ENCODE peak calls at places on chromosomes 2 and 18, in ten cellular contexts. Y is prostate gland, Z is AG04450, W is BE2C, A is WERI-Rb-1, D is left lung, L is RWPE2, S is choroid plexus epithelial cell, I is neural progenitor cell, G is AG09309. U is an unnamed sample.

GRCh38 chr18:72830109-72830508 is 37.7 kb downstream of the NETO1 start:
- DNase-seq in Y (no peak), Z (no peak), W (no peak), A (no peak), D (no peak), L (no peak), S (peak), I (peak), G (no peak), U (peak)

GRCh38 chr2:10873790-10874437 is 37.8 kb upstream of the KCNF1 start:
- DNase-seq in Y (no peak), Z (no peak), W (no peak), A (no peak), D (no peak), L (no peak), S (no peak), I (no peak), G (no peak), U (no peak)

GRCh38 chr18:47149457-47150028 is 757 bp downstream of the HDHD2 start:
- DNase-seq in Y (no peak), Z (no peak), W (peak), A (no peak), D (no peak), L (no peak), S (no peak), I (peak), G (no peak), U (no peak)

GRCh38 chr2:240589381-240589780 is 2.8 kb downstream of the CAPN10 start:
- DNase-seq in Y (no peak), Z (no peak), W (peak), A (no peak), D (peak), L (peak), S (peak), I (no peak), G (no peak), U (no peak)

GRCh38 chr2:233076749-233077148 is 16.6 kb downstream of the INPP5D start:
- DNase-seq in Y (no peak), Z (no peak), W (no peak), A (no peak), D (no peak), L (no peak), S (no peak), I (no peak), G (no peak), U (no peak)

GRCh38 chr2:73333564-73333963 is 40.2 kb upstream of the EGR4 start:
- DNase-seq in Y (no peak), Z (no peak), W (no peak), A (no peak), D (no peak), L (no peak), S (no peak), I (no peak), G (no peak), U (no peak)

GRCh38 chr18:69400976-69401474 is 337 bp downstream of the DOK6 start:
- DNase-seq in Y (no peak), Z (no peak), W (peak), A (peak), D (peak), L (peak), S (peak), I (peak), G (no peak), U (peak)

GRCh38 chr2:160453111-160453820 is 40.3 kb downstream of the RBMS1 start:
- DNase-seq in Y (no peak), Z (no peak), W (no peak), A (no peak), D (no peak), L (no peak), S (no peak), I (no peak), G (no peak), U (no peak)

GRCh38 chr2:234873828-234874173 is 78.0 kb upstream of the SH3BP4 start:
- DNase-seq in Y (no peak), Z (no peak), W (no peak), A (no peak), D (no peak), L (no peak), S (no peak), I (no peak), G (no peak), U (peak)

GRCh38 chr18:5393779-5394178 is 98.3 kb upstream of the ZBTB14 start:
- DNase-seq in Y (no peak), Z (peak), W (no peak), A (no peak), D (no peak), L (no peak), S (peak), I (no peak), G (no peak), U (peak)

GRCh38 chr2:134919360-134920210 is 963 bp downstream of the CCNT2 start:
- DNase-seq in Y (peak), Z (no peak), W (no peak), A (no peak), D (no peak), L (no peak), S (no peak), I (no peak), G (no peak), U (peak)

GRCh38 chr2:66481100-66481549 is 46.2 kb downstream of the MEIS1 start:
- DNase-seq in Y (no peak), Z (peak), W (no peak), A (peak), D (no peak), L (no peak), S (peak), I (peak), G (no peak), U (peak)

GRCh38 chr2:128474962-128475361 is 156.3 kb upstream of the HS6ST1 start:
- DNase-seq in Y (no peak), Z (no peak), W (no peak), A (no peak), D (no peak), L (no peak), S (no peak), I (no peak), G (no peak), U (no peak)

GRCh38 chr2:232449964-232450363 is 6.0 kb upstream of the ALPI start:
- DNase-seq in Y (no peak), Z (no peak), W (no peak), A (peak), D (no peak), L (no peak), S (no peak), I (no peak), G (no peak), U (no peak)

GRCh38 chr18:74515620-74516231 is 18.6 kb upstream of the CNDP1 start:
- DNase-seq in Y (no peak), Z (no peak), W (no peak), A (no peak), D (peak), L (no peak), S (no peak), I (no peak), G (no peak), U (no peak)
- TF ChIP-seq CTCF in Y (no peak), Z (no peak), W (no peak), A (no peak), D (no peak), L (no peak), S (no peak), I (no peak), G (no peak), U (no peak)

DNA sequence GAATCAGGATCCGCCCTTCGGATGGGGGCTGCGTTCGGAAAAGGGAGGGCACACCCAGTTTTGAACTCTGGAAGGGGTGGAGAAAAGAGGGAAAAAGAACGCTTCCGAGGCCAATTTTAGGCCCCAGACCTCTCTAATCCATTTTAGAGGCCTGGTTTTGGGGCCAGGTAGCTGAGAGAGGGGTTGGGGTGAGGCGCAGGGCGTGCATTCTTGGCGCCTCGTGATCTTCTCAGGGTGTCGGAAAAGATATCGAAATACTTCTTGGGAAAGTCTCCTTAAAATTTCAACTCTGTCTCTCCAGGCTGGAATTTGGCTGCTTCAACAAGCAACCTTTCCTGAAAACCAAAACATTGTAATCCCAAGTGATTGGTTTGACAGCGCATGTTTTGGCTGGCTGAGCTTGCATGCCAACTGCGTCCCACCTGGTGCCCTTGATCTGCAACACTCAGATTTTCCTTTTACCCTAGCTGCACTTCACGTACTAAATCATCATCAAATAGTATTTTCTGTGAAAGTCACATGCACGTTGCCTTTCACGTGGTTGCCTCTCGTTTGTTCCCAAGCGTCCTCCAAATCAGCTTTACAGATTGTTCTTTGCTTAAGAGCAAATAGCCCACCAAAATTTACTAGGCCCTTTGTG is 884 bp upstream of the XPO1 start:
- DNase-seq in Y (peak), Z (no peak), W (peak), A (peak), D (no peak), L (no peak), S (peak), I (no peak), G (no peak), U (peak)
- H3K4me3 ChIP-seq in Y (peak), Z (peak), W (peak), A (peak), D (peak), L (peak), S (peak), I (peak), G (peak), U (peak)

GRCh38 chr2:38466409-38466808 is 89.3 kb upstream of the ATL2 start:
- DNase-seq in Y (no peak), Z (no peak), W (no peak), A (no peak), D (no peak), L (no peak), S (no peak), I (no peak), G (no peak), U (no peak)

GRCh38 chr2:38466849-38467767 is 90.0 kb upstream of the ATL2 start:
- DNase-seq in Y (no peak), Z (peak), W (no peak), A (no peak), D (no peak), L (no peak), S (peak), I (no peak), G (no peak), U (no peak)

GRCh38 chr2:38463752-38464151 is 86.7 kb upstream of the ATL2 start:
- DNase-seq in Y (no peak), Z (no peak), W (no peak), A (no peak), D (no peak), L (no peak), S (no peak), I (no peak), G (no peak), U (no peak)

GRCh38 chr2:38464971-38465788 is 88.1 kb upstream of the ATL2 start:
- DNase-seq in Y (no peak), Z (no peak), W (no peak), A (no peak), D (no peak), L (no peak), S (no peak), I (no peak), G (no peak), U (no peak)

GRCh38 chr2:38465789-38466127 is 88.7 kb upstream of the ATL2 start:
- DNase-seq in Y (no peak), Z (no peak), W (peak), A (peak), D (no peak), L (no peak), S (peak), I (peak), G (no peak), U (peak)
- TF ChIP-seq CTCF in Y (peak), Z (peak), W (peak), A (peak), D (peak), L (peak), S (peak), I (peak), G (peak), U (peak)

GRCh38 chr2:109187711-109188484 is 58.9 kb downstream of the SH3RF3 start:
- DNase-seq in Y (no peak), Z (no peak), W (no peak), A (no peak), D (no peak), L (no peak), S (no peak), I (no peak), G (no peak), U (no peak)

GRCh38 chr2:109185338-109185737 is 56.3 kb downstream of the SH3RF3 start:
- DNase-seq in Y (peak), Z (peak), W (no peak), A (no peak), D (no peak), L (no peak), S (peak), I (no peak), G (peak), U (peak)

GRCh38 chr2:109185801-109186570 is 57.0 kb downstream of the SH3RF3 start:
- DNase-seq in Y (no peak), Z (no peak), W (no peak), A (no peak), D (no peak), L (no peak), S (peak), I (no peak), G (no peak), U (peak)

GRCh38 chr2:109188485-109188868 is 59.5 kb downstream of the SH3RF3 start:
- DNase-seq in Y (no peak), Z (no peak), W (no peak), A (no peak), D (no peak), L (no peak), S (no peak), I (no peak), G (no peak), U (no peak)

GRCh38 chr2:109186656-109187250 is 57.7 kb downstream of the SH3RF3 start:
- DNase-seq in Y (no peak), Z (no peak), W (no peak), A (no peak), D (no peak), L (no peak), S (no peak), I (no peak), G (no peak), U (no peak)
- H3K4me3 ChIP-seq in Y (no peak), Z (no peak), W (no peak), A (no peak), D (no peak), L (no peak), S (no peak), I (no peak), G (no peak), U (no peak)

GRCh38 chr2:199019898-199020507 is 437.7 kb downstream of the SATB2 start:
- DNase-seq in Y (no peak), Z (peak), W (peak), A (peak), D (no peak), L (no peak), S (peak), I (peak), G (peak), U (peak)
- TF ChIP-seq CTCF in Y (peak), Z (peak), W (peak), A (peak), D (peak), L (peak), S (peak), I (peak), G (peak), U (peak)

DNA sequence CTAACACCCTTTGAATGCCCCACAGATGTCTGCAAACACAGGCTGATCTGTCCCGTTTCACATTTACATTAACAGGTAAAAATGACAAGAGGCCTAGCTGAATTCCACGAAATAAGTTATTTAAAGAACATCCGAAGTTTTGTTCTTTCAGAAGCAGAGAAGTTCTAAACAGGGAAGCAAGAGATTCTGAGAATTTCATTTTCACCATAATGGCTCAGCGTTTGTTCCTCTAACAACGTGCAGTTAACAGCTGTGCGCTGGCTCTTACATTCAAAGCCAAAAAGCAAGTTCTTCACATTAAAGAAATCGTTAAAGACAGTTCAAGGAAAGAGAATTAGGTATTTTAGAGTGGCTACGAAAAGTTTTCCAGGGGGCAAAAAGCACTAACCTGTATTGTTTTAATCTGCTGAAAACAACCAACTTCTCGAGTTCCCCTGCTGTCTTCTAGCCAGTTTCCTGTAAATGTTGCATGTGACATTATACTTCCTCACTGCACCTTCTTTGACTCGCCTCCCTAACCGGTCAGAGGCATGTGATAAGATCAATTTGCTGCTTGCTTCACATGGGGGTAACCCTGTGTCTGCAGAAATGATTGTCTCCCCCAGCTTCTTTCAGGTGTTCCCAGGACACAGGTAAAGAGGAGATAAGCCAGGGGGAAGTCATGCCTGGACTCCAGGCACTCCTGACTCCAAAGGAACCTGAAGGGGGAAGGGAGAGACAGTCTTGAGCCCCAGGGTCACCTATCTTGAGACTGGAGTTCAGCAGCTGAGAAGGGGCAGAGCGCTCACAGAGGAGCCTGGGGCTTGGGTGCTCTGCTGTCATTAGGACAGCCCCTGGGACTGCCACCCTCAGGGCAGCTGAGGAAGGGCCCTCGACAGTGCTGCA is 36.8 kb upstream of the WIPF1 start:
- DNase-seq in Y (no peak), Z (no peak), W (no peak), A (no peak), D (no peak), L (no peak), S (peak), I (no peak), G (no peak), U (no peak)
- H3K4me3 ChIP-seq in Y (no peak), Z (no peak), W (no peak), A (no peak), D (peak), L (no peak), S (no peak), I (no peak), G (no peak), U (no peak)

GRCh38 chr2:62801814-62802524 is 96.5 kb downstream of the EHBP1 start:
- DNase-seq in Y (no peak), Z (no peak), W (no peak), A (no peak), D (no peak), L (no peak), S (peak), I (peak), G (no peak), U (no peak)
- TF ChIP-seq CTCF in Y (no peak), Z (peak), W (peak), A (peak), D (no peak), L (peak), S (peak), I (peak), G (no peak), U (peak)

DNA sequence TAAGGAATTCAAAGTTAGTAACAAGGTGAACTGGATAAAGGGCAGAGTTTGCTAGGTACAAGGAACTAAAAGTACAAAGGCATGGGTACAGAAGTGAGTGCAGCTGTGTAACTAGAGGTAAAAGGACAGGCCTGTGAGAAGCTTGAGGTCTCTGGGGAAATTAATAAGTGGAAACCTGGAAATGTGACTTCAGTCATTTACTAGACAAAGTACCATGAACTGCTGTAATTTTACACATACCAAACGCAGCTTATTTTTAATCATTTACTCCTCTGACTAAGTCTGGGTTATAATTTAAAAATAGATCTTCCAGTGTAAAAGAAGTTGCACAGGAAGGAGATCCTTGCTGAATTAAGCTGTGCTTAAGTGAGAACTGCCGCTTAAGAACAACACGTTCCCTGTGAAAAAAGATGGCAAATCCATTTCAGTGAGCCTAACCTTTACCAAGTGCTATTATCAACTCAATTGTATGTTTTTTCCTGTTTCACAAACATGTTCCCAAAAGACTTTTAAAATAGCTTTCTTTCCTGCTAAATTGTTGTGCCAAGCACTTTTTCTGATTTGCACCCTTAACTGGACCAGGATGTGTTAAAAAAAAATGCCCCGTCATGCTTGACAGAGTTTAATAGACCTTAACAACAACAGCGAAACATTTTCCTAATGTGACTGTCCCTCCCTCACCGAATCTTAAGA is 44.3 kb downstream of the CALCRL start:
- DNase-seq in Y (no peak), Z (no peak), W (no peak), A (no peak), D (no peak), L (no peak), S (peak), I (no peak), G (no peak), U (peak)
- H3K4me3 ChIP-seq in Y (no peak), Z (no peak), W (no peak), A (no peak), D (no peak), L (no peak), S (peak), I (no peak), G (no peak), U (no peak)

GRCh38 chr2:83273322-83273721 is 1185.8 kb downstream of the SUCLG1 start:
- DNase-seq in Y (no peak), Z (no peak), W (no peak), A (no peak), D (no peak), L (no peak), S (no peak), I (no peak), G (no peak), U (no peak)
- TF ChIP-seq CTCF in Y (no peak), Z (no peak), W (no peak), A (no peak), D (no peak), L (no peak), S (no peak), I (no peak), G (no peak), U (no peak)